ENCODE peak calls at places on chromosomes 7 and 10, in six cellular contexts. P is GM20000, J is cardiac muscle cell, B is fibroblast of the aortic adventitia, M is AG04450, K is Panc1. S is an unnamed sample.

GRCh38 chr7:122528879-122529481 is 169.9 kb downstream of the RNF133 start:
- DNase-seq in P (peak; percentile 15), J (peak; percentile 67), B (peak; percentile 76), M (no peak), K (peak; percentile 17), S (peak; percentile 23)

GRCh38 chr10:112471878-112472487 is 25.0 kb downstream of the VTI1A start:
- DNase-seq in P (peak; percentile 59), J (peak; percentile 73), B (peak; percentile 75), M (peak; percentile 23), K (peak; percentile 50), S (no peak)

GRCh38 chr7:17947606-17948005 is 7.3 kb upstream of the SNX13 start:
- DNase-seq in P (no peak), J (no peak), B (no peak), M (no peak), K (no peak), S (no peak)

GRCh38 chr10:88624840-88625239 is 38.3 kb downstream of the LIPJ start:
- DNase-seq in P (no peak), J (no peak), B (no peak), M (no peak), K (no peak), S (no peak)

GRCh38 chr7:22442187-22442886 is 57.7 kb downstream of the STEAP1B start:
- DNase-seq in P (no peak), J (no peak), B (no peak), M (no peak), K (no peak), S (peak; percentile 75)

GRCh38 chr10:131870831-131871672 is 29.8 kb upstream of the PPP2R2D start:
- DNase-seq in P (no peak), J (no peak), B (no peak), M (no peak), K (no peak), S (no peak)

GRCh38 chr7:30226593-30227268 is 57.7 kb upstream of the ZNRF2 start:
- DNase-seq in P (no peak), J (no peak), B (no peak), M (no peak), K (no peak), S (peak; percentile 36)

GRCh38 chr7:44180631-44181030 is 8.6 kb downstream of the GCK start:
- DNase-seq in P (no peak), J (no peak), B (no peak), M (no peak), K (no peak), S (no peak)

GRCh38 chr10:31242902-31243301 is 76.1 kb upstream of the ZEB1 start:
- DNase-seq in P (peak; percentile 13), J (peak; percentile 66), B (peak; percentile 94), M (peak; percentile 88), K (peak; percentile 20), S (no peak)

GRCh38 chr7:15581352-15581951 is 19.6 kb upstream of the AGMO start:
- DNase-seq in P (no peak), J (no peak), B (no peak), M (no peak), K (no peak), S (no peak)

GRCh38 chr10:123997486-123998196 is 95.8 kb downstream of the CHST15 start:
- DNase-seq in P (no peak), J (peak; percentile 98), B (peak; percentile 98), M (peak; percentile 85), K (no peak), S (no peak)

GRCh38 chr7:112868609-112869008 is 78.4 kb upstream of the TMEM168 start:
- DNase-seq in P (no peak), J (no peak), B (no peak), M (no peak), K (no peak), S (no peak)

GRCh38 chr7:13749026-13749425 is 240.4 kb downstream of the ETV1 start:
- DNase-seq in P (no peak), J (no peak), B (no peak), M (no peak), K (no peak), S (no peak)

GRCh38 chr7:78433421-78433820 is 634.8 kb downstream of the PHTF2 start:
- DNase-seq in P (no peak), J (no peak), B (no peak), M (no peak), K (no peak), S (no peak)

GRCh38 chr10:114087655-114088054 is 44.0 kb downstream of the ADRB1 start:
- DNase-seq in P (no peak), J (no peak), B (no peak), M (no peak), K (no peak), S (no peak)

GRCh38 chr7:147276783-147277370 is 1160.3 kb downstream of the CNTNAP2 start:
- DNase-seq in P (no peak), J (no peak), B (no peak), M (no peak), K (no peak), S (no peak)

GRCh38 chr10:111756541-111757061 is 427.0 kb downstream of the GPAM start:
- DNase-seq in P (peak; percentile 9), J (no peak), B (peak; percentile 49), M (no peak), K (peak; percentile 48), S (peak; percentile 54)

GRCh38 chr7:35487841-35488240 is 207.1 kb downstream of the HERPUD2 start:
- DNase-seq in P (no peak), J (no peak), B (no peak), M (no peak), K (no peak), S (no peak)

GRCh38 chr10:69327463-69328345 is 49.4 kb downstream of the HK1 start:
- DNase-seq in P (peak; percentile 52), J (peak; percentile 86), B (peak; percentile 66), M (no peak), K (no peak), S (peak; percentile 58)

GRCh38 chr7:64098-64521 is 128.3 kb upstream of the FAM20C start:
- DNase-seq in P (no peak), J (peak; percentile 81), B (peak; percentile 80), M (peak; percentile 43), K (peak; percentile 7), S (no peak)

GRCh38 chr7:2596636-2597635 is 34.9 kb upstream of the TTYH3 start:
- DNase-seq in P (no peak), J (no peak), B (no peak), M (no peak), K (no peak), S (no peak)

GRCh38 chr10:102268333-102268999 is 23.1 kb downstream of the GBF1 start:
- DNase-seq in P (no peak), J (peak; percentile 56), B (peak; percentile 72), M (no peak), K (no peak), S (no peak)

GRCh38 chr7:66697451-66698438 is 42.8 kb upstream of the RABGEF1 start:
- DNase-seq in P (no peak), J (peak; percentile 62), B (peak; percentile 79), M (no peak), K (no peak), S (no peak)

GRCh38 chr7:73701357-73701995 is 18.0 kb downstream of the STX1A start:
- DNase-seq in P (peak; percentile 73), J (peak; percentile 57), B (peak; percentile 61), M (no peak), K (peak; percentile 76), S (no peak)

GRCh38 chr7:4791738-4792536 is 16.5 kb downstream of the AP5Z1 start:
- DNase-seq in P (peak; percentile 93), J (peak; percentile 64), B (peak; percentile 40), M (no peak), K (no peak), S (no peak)

GRCh38 chr10:15182541-15183207 is 14.2 kb upstream of the NMT2 start:
- DNase-seq in P (no peak), J (peak; percentile 82), B (peak; percentile 93), M (no peak), K (no peak), S (no peak)

GRCh38 chr10:32445740-32446615 is at the start of gene CCDC7:
- DNase-seq in P (peak; percentile 87), J (peak; percentile 94), B (peak; percentile 87), M (peak; percentile 52), K (no peak), S (peak; percentile 69)
- TF ChIP-seq CTCF in P (peak; percentile 23), J (peak; percentile 60), B (peak; percentile 33), M (peak; percentile 51), K (peak; percentile 71), S (peak; percentile 61)

DNA sequence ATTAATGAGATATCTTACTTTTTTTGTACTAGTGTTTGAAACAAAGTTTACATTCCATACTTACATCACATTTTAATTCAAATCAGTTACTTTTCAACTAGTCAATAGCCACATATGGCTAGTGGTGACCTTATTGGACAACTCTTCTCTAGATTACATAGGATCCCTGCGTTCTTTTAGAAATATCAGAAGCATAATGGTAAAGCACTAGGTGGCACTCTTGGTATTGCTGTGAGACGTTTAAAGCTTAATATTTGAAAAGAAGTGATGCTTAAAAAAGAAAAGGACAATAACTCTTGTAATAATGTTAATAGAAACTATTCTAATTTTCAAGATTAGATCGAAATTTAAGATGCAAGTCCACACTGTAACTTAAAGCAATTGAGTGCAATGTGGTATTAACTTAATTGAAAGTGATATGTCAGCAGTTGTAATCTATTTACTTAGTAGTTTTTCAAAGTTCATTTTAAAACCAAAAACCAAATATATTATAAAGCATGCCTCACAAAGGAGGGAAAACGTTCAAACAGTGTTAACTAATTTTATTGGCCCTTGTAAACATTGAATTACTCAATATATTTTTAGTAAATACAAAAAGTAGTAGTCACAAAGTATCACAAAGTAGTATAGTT is 339.1 kb downstream of the ATRNL1 start:
- DNase-seq in P (no peak), J (peak; percentile 11), B (no peak), M (no peak), K (no peak), S (peak; percentile 19)
- TF ChIP-seq CTCF in P (no peak), J (peak; percentile 17), B (no peak), M (peak; percentile 37), K (peak; percentile 68), S (peak; percentile 72)

DNA sequence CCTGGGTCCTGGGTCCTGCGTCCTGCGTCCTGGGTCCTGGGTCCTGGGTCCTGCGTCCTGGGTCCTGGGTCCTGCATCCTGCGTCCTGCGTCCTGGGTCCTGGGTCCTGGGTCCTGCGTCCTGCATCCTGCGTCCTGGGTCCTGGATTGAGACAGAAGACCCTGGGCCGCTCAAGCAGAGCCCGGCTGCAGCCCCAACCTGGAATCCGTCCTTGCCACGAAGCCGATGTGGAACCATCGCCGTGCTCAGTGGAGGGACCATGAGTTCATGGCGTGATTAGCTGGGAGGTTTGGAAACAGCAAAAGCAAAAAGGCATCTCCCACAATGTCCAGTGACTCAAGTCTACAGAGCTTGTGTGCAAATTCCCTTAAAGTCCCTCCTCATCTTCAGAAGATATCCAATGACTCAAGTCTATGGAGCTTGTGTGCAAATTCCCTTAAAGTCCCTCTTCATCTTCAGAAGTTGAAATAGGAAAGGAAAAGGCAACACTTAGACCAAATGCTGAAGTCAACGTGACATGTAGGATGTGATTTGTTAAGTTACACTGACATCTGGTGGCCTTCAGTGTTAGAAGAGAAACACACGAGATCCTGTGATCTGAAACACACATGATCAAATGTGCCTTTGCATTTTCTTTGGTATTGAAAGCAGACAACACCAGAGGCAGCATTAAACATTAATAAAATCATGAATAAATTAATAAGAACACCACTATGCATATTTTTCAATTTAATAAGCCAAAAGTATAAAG is 179.9 kb downstream of the PTPRN2 start:
- DNase-seq in P (no peak), J (peak; percentile 56), B (no peak), M (no peak), K (peak; percentile 50), S (peak; percentile 31)
- TF ChIP-seq CTCF in P (no peak), J (peak; percentile 31), B (no peak), M (no peak), K (peak; percentile 66), S (peak; percentile 73)

GRCh38 chr7:134612197-134612596 is 34.5 kb upstream of the BPGM start:
- DNase-seq in P (no peak), J (no peak), B (no peak), M (no peak), K (no peak), S (no peak)
- TF ChIP-seq CTCF in P (no peak), J (no peak), B (no peak), M (no peak), K (no peak), S (peak; percentile 10)